ENCODE peak calls at places on chromosomes 6 and 20, in six cellular contexts. T is endothelial cell, N is epithelial cell of esophagus, C is fibroblast of lung, M is cardiac muscle cell, I is GM13976. X is an unnamed sample.

GRCh38 chr20:10970109-10970508 is 296.3 kb upstream of the JAG1 start:
- DNase-seq in M (no peak), N (no peak), T (no peak), I (no peak), C (no peak), X (no peak)

GRCh38 chr6:45502446-45502845 is 124.7 kb upstream of the SUPT3H start:
- DNase-seq in C (no peak), I (no peak), T (no peak), N (peak), M (no peak), X (no peak)

GRCh38 chr6:32885698-32886286 is 31.8 kb downstream of the PSMB9 start:
- DNase-seq in C (peak), I (peak), M (peak), T (no peak), N (peak), X (no peak)

GRCh38 chr20:35091808-35092523 is 641 bp downstream of the TRPC4AP start:
- DNase-seq in I (no peak), M (peak), T (no peak), C (peak), N (no peak), X (peak)

GRCh38 chr6:132401120-132401940 is at the start of gene MOXD1:
- DNase-seq in T (peak), M (peak), N (peak), C (peak), I (peak), X (no peak)

GRCh38 chr6:154478021-154478651 is 32.3 kb downstream of the CNKSR3 start:
- DNase-seq in C (no peak), N (no peak), I (no peak), M (no peak), T (no peak), X (no peak)

GRCh38 chr20:23408957-23409356 is 12.3 kb downstream of the NAPB start:
- DNase-seq in M (no peak), T (no peak), C (no peak), I (no peak), N (no peak), X (no peak)

GRCh38 chr6:137240168-137240567 is 21.0 kb upstream of the IFNGR1 start:
- DNase-seq in C (peak), M (no peak), N (peak), I (no peak), T (no peak), X (peak)

GRCh38 chr6:143620461-143620860 is 57.3 kb upstream of the PHACTR2 start:
- DNase-seq in M (no peak), T (no peak), N (peak), I (no peak), C (peak), X (no peak)

GRCh38 chr6:26366504-26366903 is 1.5 kb downstream of the BTN3A2 start:
- DNase-seq in M (no peak), T (no peak), I (no peak), C (peak), N (no peak), X (no peak)

GRCh38 chr6:36984581-36985383 is 1.2 kb downstream of the MTCH1 start:
- DNase-seq in T (peak), M (peak), N (peak), C (peak), I (no peak), X (peak)

GRCh38 chr6:154995241-154996162 is at the start of gene TIAM2:
- DNase-seq in T (peak), N (no peak), M (peak), I (peak), C (no peak), X (no peak)

GRCh38 chr20:21395666-21396044 is 1.7 kb downstream of the NKX2-4 start:
- DNase-seq in I (peak), C (no peak), N (no peak), M (no peak), T (no peak), X (no peak)

GRCh38 chr6:144006731-144007454 is 1.2 kb downstream of the PLAGL1 start:
- DNase-seq in T (peak), C (peak), M (no peak), N (peak), I (no peak), X (no peak)

GRCh38 chr6:24766685-24767462 is 7.9 kb upstream of the GMNN start:
- DNase-seq in C (peak), I (peak), T (no peak), N (peak), M (peak), X (no peak)

GRCh38 chr6:140670013-140670412 is 1295.6 kb upstream of the CITED2 start:
- DNase-seq in T (no peak), C (peak), N (peak), I (no peak), M (no peak), X (no peak)

GRCh38 chr6:20691185-20691584 is 156.9 kb downstream of the CDKAL1 start:
- DNase-seq in T (no peak), N (no peak), C (no peak), M (no peak), I (no peak), X (no peak)

GRCh38 chr20:59629141-59630045 is 25.1 kb downstream of the PHACTR3 start:
- DNase-seq in C (no peak), M (no peak), I (no peak), N (no peak), T (no peak), X (no peak)

GRCh38 chr20:59822291-59823029 is 111.0 kb downstream of the SYCP2 start:
- DNase-seq in M (no peak), I (peak), T (no peak), N (no peak), C (no peak), X (no peak)

GRCh38 chr6:84771732-84772131 is 7.3 kb upstream of the TBX18 start:
- DNase-seq in M (no peak), I (no peak), T (no peak), N (no peak), C (no peak), X (no peak)

GRCh38 chr20:50493881-50494253 is 16.3 kb upstream of the PTPN1 start:
- DNase-seq in M (no peak), T (no peak), N (no peak), I (no peak), C (no peak), X (no peak)

GRCh38 chr20:7108929-7109328 is 341.4 kb downstream of the BMP2 start:
- DNase-seq in C (no peak), N (no peak), T (no peak), I (no peak), M (no peak), X (no peak)

GRCh38 chr6:166803455-166803854 is 152.9 kb downstream of the RNASET2 start:
- DNase-seq in I (no peak), C (no peak), T (no peak), N (no peak), M (no peak), X (no peak)

GRCh38 chr20:23663180-23663579 is 25.4 kb upstream of the CST3 start:
- DNase-seq in C (no peak), T (no peak), N (no peak), M (no peak), I (no peak), X (no peak)

GRCh38 chr6:84770521-84770920 is 6.1 kb upstream of the TBX18 start:
- DNase-seq in N (no peak), T (no peak), M (no peak), I (no peak), C (no peak), X (no peak)

GRCh38 chr6:158539363-158539762 is 20.5 kb upstream of the TMEM181 start:
- DNase-seq in T (no peak), M (no peak), C (peak), I (no peak), N (no peak), X (no peak)

GRCh38 chr6:53441035-53441493 is 92.3 kb upstream of the ELOVL5 start:
- DNase-seq in T (no peak), M (no peak), N (no peak), C (peak), I (no peak), X (no peak)

GRCh38 chr6:135163440-135163738 is 17.7 kb upstream of the MYB start:
- DNase-seq in T (no peak), N (no peak), M (no peak), C (no peak), I (peak), X (no peak)

GRCh38 chr20:9200620-9201019 is 131.7 kb downstream of the PLCB4 start:
- DNase-seq in N (peak), M (no peak), C (peak), I (no peak), T (no peak), X (no peak)

GRCh38 chr6:150491131-150491795 is 108.4 kb upstream of the PLEKHG1 start:
- DNase-seq in M (no peak), T (no peak), N (peak), C (no peak), I (peak), X (no peak)

GRCh38 chr6:115896538-115897129 is 164.1 kb downstream of the FRK start:
- DNase-seq in T (peak), I (peak), C (peak), M (peak), N (peak), X (no peak)

GRCh38 chr6:40457261-40457660 is 129.9 kb downstream of the LRFN2 start:
- DNase-seq in T (no peak), C (no peak), N (peak), M (no peak), I (no peak), X (no peak)

GRCh38 chr6:116556065-116556464 is 2.5 kb downstream of the CALHM4 start:
- DNase-seq in I (no peak), C (peak), N (peak), T (no peak), M (no peak), X (no peak)

GRCh38 chr6:144349690-144350132 is 64.6 kb downstream of the UTRN start:
- DNase-seq in I (no peak), C (peak), T (no peak), N (peak), M (no peak), X (no peak)

GRCh38 chr6:138161118-138161433 is 663 bp upstream of the ARFGEF3 start:
- DNase-seq in C (no peak), M (no peak), I (peak), N (no peak), T (no peak), X (no peak)

GRCh38 chr20:8372819-8373218 is 240.8 kb downstream of the PLCB1 start:
- DNase-seq in C (no peak), N (no peak), T (no peak), M (peak), I (no peak), X (no peak)

GRCh38 chr6:3614918-3615317 is 136.6 kb downstream of the PXDC1 start:
- DNase-seq in C (no peak), N (no peak), T (no peak), I (no peak), M (no peak), X (no peak)

GRCh38 chr6:106145741-106146227 is 59.6 kb downstream of the PRDM1 start:
- DNase-seq in I (no peak), N (peak), C (no peak), M (no peak), T (no peak), X (no peak)

GRCh38 chr6:87968435-87969278 is 79.0 kb upstream of the SPACA1 start:
- DNase-seq in N (peak), T (peak), C (peak), M (peak), I (no peak), X (no peak)

GRCh38 chr20:45405566-45406259 is 2.4 kb upstream of the DBNDD2 start:
- DNase-seq in C (no peak), N (peak), T (no peak), M (peak), I (peak), X (no peak)

DNA sequence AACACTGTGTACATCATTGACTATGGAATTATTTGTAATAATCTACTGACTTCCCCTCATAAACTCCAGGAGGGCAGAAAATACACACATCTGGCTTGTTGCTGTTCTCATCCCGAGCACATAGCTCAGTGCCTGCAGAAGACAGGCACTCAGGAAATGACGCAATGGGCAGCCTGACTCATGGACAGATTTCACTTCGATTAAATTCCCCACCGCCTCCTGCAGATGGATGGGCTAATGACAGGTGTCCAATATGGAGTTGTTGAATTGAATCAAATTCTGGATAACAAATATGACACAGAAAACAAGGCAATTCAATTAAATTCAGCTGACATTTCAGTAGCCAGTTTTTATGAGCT is 9.1 kb downstream of the ANKRD60 start:
- DNase-seq in T (no peak), C (peak), M (no peak), N (peak), I (no peak), X (no peak)
- TF ChIP-seq CTCF in T (no peak), C (no peak), M (no peak), N (no peak), I (no peak), X (no peak)

GRCh38 chr6:168355716-168356522 is 36.3 kb upstream of the DACT2 start:
- DNase-seq in C (no peak), T (peak), N (no peak), M (peak), I (no peak), X (no peak)
- TF ChIP-seq CTCF in C (no peak), T (peak), N (peak), M (peak), I (no peak), X (no peak)

GRCh38 chr20:62515826-62516225 is 40.0 kb upstream of the GATA5 start:
- DNase-seq in M (no peak), C (no peak), T (no peak), I (no peak), N (no peak), X (no peak)

GRCh38 chr20:62515280-62515679 is 39.5 kb upstream of the GATA5 start:
- DNase-seq in N (no peak), I (no peak), C (no peak), M (no peak), T (no peak), X (no peak)

GRCh38 chr20:62512812-62513211 is 37.0 kb upstream of the GATA5 start:
- DNase-seq in N (no peak), T (no peak), C (no peak), M (no peak), I (no peak), X (no peak)

GRCh38 chr20:62511915-62512610 is 36.3 kb upstream of the GATA5 start:
- DNase-seq in T (no peak), M (peak), C (no peak), N (no peak), I (no peak), X (no peak)

GRCh38 chr20:62513991-62514390 is 38.2 kb upstream of the GATA5 start:
- DNase-seq in M (no peak), C (no peak), I (no peak), T (no peak), N (no peak), X (no peak)
- TF ChIP-seq CTCF in M (no peak), C (no peak), I (no peak), T (no peak), N (no peak), X (no peak)

GRCh38 chr20:37389844-37390275 is 43.9 kb downstream of the SRC start:
- DNase-seq in M (no peak), T (peak), N (no peak), I (no peak), C (no peak), X (no peak)
- TF ChIP-seq CTCF in M (no peak), T (no peak), N (peak), I (no peak), C (no peak), X (no peak)

DNA sequence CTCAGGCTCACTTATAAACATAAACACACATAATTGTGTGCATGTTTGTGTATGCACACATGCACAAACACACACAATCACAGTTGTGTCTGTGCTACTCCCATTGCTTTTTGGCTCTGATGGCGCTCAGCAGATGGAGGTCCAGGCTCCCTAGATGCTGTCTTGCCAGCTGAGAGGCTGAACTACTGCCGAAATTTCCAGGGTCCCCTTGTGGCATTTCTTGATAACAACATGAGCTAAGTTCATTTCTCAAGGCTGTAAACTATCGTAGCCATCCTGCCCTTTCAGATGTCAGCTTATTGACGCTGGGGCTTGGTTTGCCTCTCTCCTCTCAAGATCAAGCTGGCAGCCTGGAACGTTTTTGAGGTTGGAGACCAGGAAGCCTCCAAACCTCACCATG is 313.9 kb upstream of the RNF24 start:
- DNase-seq in M (no peak), I (no peak), C (no peak), T (no peak), N (no peak), X (no peak)
- TF ChIP-seq CTCF in M (no peak), I (no peak), C (no peak), T (no peak), N (no peak), X (no peak)

GRCh38 chr6:113662049-113662655 is 195.0 kb upstream of the MARCKS start:
- DNase-seq in N (no peak), I (no peak), T (no peak), M (no peak), C (no peak), X (peak)
- TF ChIP-seq CTCF in N (no peak), I (no peak), T (no peak), M (no peak), C (no peak), X (no peak)

GRCh38 chr20:54680872-54681297 is 205.5 kb downstream of the DOK5 start:
- DNase-seq in T (peak), N (peak), C (peak), I (peak), M (peak), X (no peak)
- TF ChIP-seq CTCF in T (peak), N (peak), C (peak), I (peak), M (peak), X (peak)

GRCh38 chr6:54850061-54850460 is 3.5 kb downstream of the FAM83B start:
- DNase-seq in I (no peak), M (no peak), T (no peak), N (no peak), C (no peak), X (no peak)

GRCh38 chr6:54847799-54848597 is 1.4 kb downstream of the FAM83B start:
- DNase-seq in T (no peak), N (peak), I (no peak), M (no peak), C (peak), X (no peak)

GRCh38 chr6:54846243-54846856 is at the start of gene FAM83B:
- DNase-seq in M (peak), I (no peak), N (peak), C (no peak), T (peak), X (no peak)

DNA sequence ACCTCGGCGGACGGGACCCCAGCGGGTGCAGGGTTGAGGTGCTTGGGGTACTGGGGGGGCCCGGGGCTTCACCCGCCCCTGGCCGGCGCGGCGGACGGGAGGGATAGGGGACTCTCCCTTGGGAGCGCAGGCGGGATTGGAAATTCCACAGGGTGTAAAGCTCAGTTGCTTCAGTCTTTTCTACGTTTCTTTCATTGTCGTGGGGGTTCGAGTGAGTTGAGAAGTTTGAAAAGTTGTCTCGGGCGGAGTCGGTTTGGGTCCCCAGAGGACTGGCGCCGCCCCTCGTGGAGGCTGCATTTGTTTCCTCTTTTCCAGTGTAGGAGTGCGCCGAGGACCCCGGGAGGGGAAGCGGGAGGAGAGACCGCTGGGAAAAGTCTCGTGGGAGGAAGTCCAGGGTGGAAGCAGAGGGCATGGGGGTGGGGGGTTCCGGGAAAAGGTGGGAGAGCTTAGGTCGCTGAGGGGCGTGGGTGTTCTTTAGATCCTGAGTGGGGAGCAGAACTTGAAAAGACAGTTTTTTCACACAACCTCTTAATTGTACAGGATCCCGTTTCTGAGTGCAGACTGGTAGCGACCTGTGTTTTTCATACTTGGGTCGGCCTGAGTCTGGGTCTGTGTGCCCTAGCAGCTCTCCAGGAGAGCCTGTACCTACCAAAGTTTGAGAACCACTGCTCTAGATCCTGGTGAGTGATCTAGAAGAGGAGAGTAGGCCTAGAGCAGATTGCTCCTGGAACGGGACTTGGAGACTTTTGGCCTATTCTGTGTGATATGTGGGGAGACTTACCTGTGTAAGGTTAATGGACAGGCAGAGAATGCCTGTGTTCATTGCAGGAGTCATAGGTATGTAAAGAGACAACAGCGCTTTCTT is 518 bp downstream of the FAM83B start:
- DNase-seq in N (peak), I (no peak), T (peak), M (peak), C (no peak), X (no peak)
- TF ChIP-seq CTCF in N (no peak), I (no peak), T (no peak), M (no peak), C (no peak), X (no peak)

GRCh38 chr6:121236984-121237383 is 97.3 kb downstream of the TBC1D32 start:
- DNase-seq in C (peak), T (no peak), I (no peak), M (no peak), N (no peak), X (no peak)

GRCh38 chr6:121235386-121235785 is 98.9 kb downstream of the TBC1D32 start:
- DNase-seq in C (no peak), I (no peak), T (no peak), M (no peak), N (no peak), X (no peak)

GRCh38 chr6:121242386-121242785 is 91.9 kb downstream of the TBC1D32 start:
- DNase-seq in N (no peak), I (no peak), T (no peak), M (no peak), C (no peak), X (no peak)

DNA sequence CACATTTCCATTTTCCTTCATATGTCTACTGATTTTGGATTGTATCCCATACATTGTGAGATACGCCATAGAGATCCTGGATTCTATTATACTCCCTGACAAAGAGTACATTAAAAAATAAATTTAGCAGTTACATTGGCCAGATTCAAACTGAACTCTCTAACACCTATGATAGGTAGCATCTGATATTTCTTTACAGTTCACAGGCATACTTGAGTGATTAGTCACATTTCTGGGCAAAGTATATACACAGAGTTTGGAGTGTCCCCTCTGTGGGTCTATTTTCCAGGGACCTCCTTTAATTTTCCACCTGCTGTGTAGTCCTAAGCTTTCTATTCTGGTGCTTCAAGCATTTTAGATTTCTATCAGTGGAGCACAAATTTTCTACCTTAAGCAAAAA is 96.4 kb downstream of the TBC1D32 start:
- DNase-seq in I (no peak), T (no peak), N (peak), C (no peak), M (no peak), X (no peak)
- TF ChIP-seq CTCF in I (no peak), T (no peak), N (no peak), C (no peak), M (no peak), X (no peak)

X was measured in CD14-positive monocyte.